ENCODE peak calls at places on chromosomes 13 and 19, in six cellular contexts. One of them, this sample, is unnamed.

GRCh38 chr13:39268398-39268797 is 230.1 kb downstream of the NHLRC3 start:
- DNase-seq in K562: no peak
- DNase-seq in A549: no peak
- DNase-seq in HepG2: no peak
- DNase-seq in GM12878: no peak
- DNase-seq in endothelial cell of umbilical vein: no peak
- DNase-seq in this sample: no peak

GRCh38 chr13:22945321-22946226 is 235.2 kb upstream of the SGCG start:
- DNase-seq in endothelial cell of umbilical vein: no peak
- DNase-seq in K562: no peak
- DNase-seq in GM12878: no peak
- DNase-seq in A549: no peak
- DNase-seq in HepG2: no peak
- DNase-seq in this sample: no peak

GRCh38 chr13:88263808-88264207 is 592.6 kb downstream of the SLITRK5 start:
- DNase-seq in endothelial cell of umbilical vein: no peak
- DNase-seq in HepG2: no peak
- DNase-seq in GM12878: no peak
- DNase-seq in A549: no peak
- DNase-seq in K562: no peak
- DNase-seq in this sample: no peak

GRCh38 chr19:58387338-58388174 is 487 bp downstream of the RPS5 start:
- DNase-seq in K562: no peak
- DNase-seq in endothelial cell of umbilical vein: no peak
- DNase-seq in HepG2: no peak
- DNase-seq in GM12878: no peak
- DNase-seq in A549: no peak
- DNase-seq in this sample: no peak

GRCh38 chr19:46924874-46925547 is 64.2 kb downstream of the ARHGAP35 start:
- DNase-seq in HepG2: no peak
- DNase-seq in A549: peak; percentile 40
- DNase-seq in K562: peak; percentile 55
- DNase-seq in GM12878: no peak
- DNase-seq in endothelial cell of umbilical vein: peak; percentile 74
- DNase-seq in this sample: no peak

GRCh38 chr19:18091217-18091608 is 4.5 kb upstream of the IL12RB1 start:
- DNase-seq in A549: no peak
- DNase-seq in endothelial cell of umbilical vein: no peak
- DNase-seq in K562: peak; percentile 56
- DNase-seq in GM12878: peak; percentile 66
- DNase-seq in HepG2: no peak
- DNase-seq in this sample: peak; percentile 81

GRCh38 chr13:111449041-111449440 is 128.6 kb downstream of the TEX29 start:
- DNase-seq in endothelial cell of umbilical vein: no peak
- DNase-seq in A549: no peak
- DNase-seq in K562: no peak
- DNase-seq in HepG2: no peak
- DNase-seq in GM12878: no peak
- DNase-seq in this sample: no peak

GRCh38 chr19:13010992-13011652 is 15.8 kb downstream of the NFIX start:
- DNase-seq in endothelial cell of umbilical vein: no peak
- DNase-seq in K562: no peak
- DNase-seq in GM12878: no peak
- DNase-seq in HepG2: no peak
- DNase-seq in A549: no peak
- DNase-seq in this sample: no peak

GRCh38 chr13:48222358-48223015 is 10.5 kb upstream of the ITM2B start:
- DNase-seq in GM12878: no peak
- DNase-seq in HepG2: no peak
- DNase-seq in endothelial cell of umbilical vein: no peak
- DNase-seq in K562: no peak
- DNase-seq in A549: no peak
- DNase-seq in this sample: peak; percentile 73

GRCh38 chr19:56751078-56751489 is 79.5 kb upstream of the ZNF835 start:
- DNase-seq in A549: no peak
- DNase-seq in endothelial cell of umbilical vein: no peak
- DNase-seq in HepG2: peak; percentile 56
- DNase-seq in K562: no peak
- DNase-seq in GM12878: no peak
- DNase-seq in this sample: no peak

GRCh38 chr19:54534156-54534555 is 31.5 kb downstream of the LAIR2 start:
- DNase-seq in GM12878: no peak
- DNase-seq in A549: no peak
- DNase-seq in K562: no peak
- DNase-seq in HepG2: no peak
- DNase-seq in endothelial cell of umbilical vein: no peak
- DNase-seq in this sample: no peak

GRCh38 chr13:48233097-48233885 is at the start of gene ITM2B:
- DNase-seq in GM12878: no peak
- DNase-seq in endothelial cell of umbilical vein: peak; percentile 76
- DNase-seq in K562: peak; percentile 87
- DNase-seq in A549: peak; percentile 32
- DNase-seq in HepG2: peak; percentile 56
- DNase-seq in this sample: peak; percentile 86

GRCh38 chr13:79491715-79492114 is 10.8 kb downstream of the NDFIP2 start:
- DNase-seq in HepG2: no peak
- DNase-seq in K562: no peak
- DNase-seq in A549: no peak
- DNase-seq in endothelial cell of umbilical vein: no peak
- DNase-seq in GM12878: no peak
- DNase-seq in this sample: no peak

GRCh38 chr13:39862891-39863290 is 207.4 kb downstream of the COG6 start:
- DNase-seq in GM12878: no peak
- DNase-seq in endothelial cell of umbilical vein: peak; percentile 83
- DNase-seq in A549: no peak
- DNase-seq in HepG2: no peak
- DNase-seq in K562: no peak
- DNase-seq in this sample: no peak

GRCh38 chr19:40237791-40238190 is 11.3 kb upstream of the CCNP start:
- DNase-seq in endothelial cell of umbilical vein: no peak
- DNase-seq in K562: no peak
- DNase-seq in A549: no peak
- DNase-seq in GM12878: no peak
- DNase-seq in HepG2: no peak
- DNase-seq in this sample: no peak

GRCh38 chr13:99150575-99151370 is 49.9 kb upstream of the UBAC2 start:
- DNase-seq in endothelial cell of umbilical vein: no peak
- DNase-seq in HepG2: no peak
- DNase-seq in GM12878: no peak
- DNase-seq in A549: peak; percentile 20
- DNase-seq in K562: no peak
- DNase-seq in this sample: no peak

GRCh38 chr13:112938680-112939079 is 30.3 kb upstream of the MCF2L start:
- DNase-seq in K562: no peak
- DNase-seq in endothelial cell of umbilical vein: no peak
- DNase-seq in HepG2: no peak
- DNase-seq in GM12878: no peak
- DNase-seq in A549: no peak
- DNase-seq in this sample: no peak

GRCh38 chr13:110682746-110683145 is 23.2 kb downstream of the CARS2 start:
- DNase-seq in A549: no peak
- DNase-seq in GM12878: no peak
- DNase-seq in endothelial cell of umbilical vein: no peak
- DNase-seq in HepG2: no peak
- DNase-seq in K562: no peak
- DNase-seq in this sample: no peak

GRCh38 chr13:22789027-22789593 is 391.7 kb upstream of the SGCG start:
- DNase-seq in HepG2: peak; percentile 78
- DNase-seq in A549: no peak
- DNase-seq in GM12878: no peak
- DNase-seq in K562: no peak
- DNase-seq in endothelial cell of umbilical vein: no peak
- DNase-seq in this sample: no peak

GRCh38 chr13:30870049-30870884 is 35.8 kb upstream of the MEDAG start:
- DNase-seq in A549: no peak
- DNase-seq in K562: peak; percentile 79
- DNase-seq in GM12878: no peak
- DNase-seq in endothelial cell of umbilical vein: peak; percentile 99
- DNase-seq in HepG2: no peak
- DNase-seq in this sample: peak; percentile 70

GRCh38 chr13:63605962-63606361 is 2190.3 kb upstream of the PCDH20 start:
- DNase-seq in HepG2: no peak
- DNase-seq in K562: no peak
- DNase-seq in A549: no peak
- DNase-seq in endothelial cell of umbilical vein: no peak
- DNase-seq in GM12878: no peak
- DNase-seq in this sample: no peak

GRCh38 chr13:110014719-110015118 is 228.3 kb upstream of the IRS2 start:
- DNase-seq in GM12878: no peak
- DNase-seq in A549: no peak
- DNase-seq in K562: no peak
- DNase-seq in HepG2: no peak
- DNase-seq in endothelial cell of umbilical vein: no peak
- DNase-seq in this sample: no peak

GRCh38 chr13:41691276-41691675 is 233.9 kb downstream of the RGCC start:
- DNase-seq in GM12878: no peak
- DNase-seq in K562: no peak
- DNase-seq in endothelial cell of umbilical vein: no peak
- DNase-seq in HepG2: no peak
- DNase-seq in A549: no peak
- DNase-seq in this sample: no peak

GRCh38 chr19:10836478-10837325 is 690 bp upstream of the TMED1 start:
- DNase-seq in GM12878: no peak
- DNase-seq in HepG2: no peak
- DNase-seq in K562: peak; percentile 82
- DNase-seq in A549: peak; percentile 76
- DNase-seq in endothelial cell of umbilical vein: no peak
- DNase-seq in this sample: peak; percentile 89

GRCh38 chr19:48308695-48309586 is 16.4 kb upstream of the EMP3 start:
- DNase-seq in K562: no peak
- DNase-seq in HepG2: peak; percentile 71
- DNase-seq in endothelial cell of umbilical vein: peak; percentile 25
- DNase-seq in GM12878: no peak
- DNase-seq in A549: no peak
- DNase-seq in this sample: peak; percentile 83

GRCh38 chr13:47480121-47480520 is 521.0 kb downstream of the SUCLA2 start:
- DNase-seq in K562: no peak
- DNase-seq in endothelial cell of umbilical vein: no peak
- DNase-seq in HepG2: no peak
- DNase-seq in GM12878: no peak
- DNase-seq in A549: no peak
- DNase-seq in this sample: no peak

GRCh38 chr19:11964496-11964857 is 363 bp upstream of the ZNF763 start:
- DNase-seq in K562: no peak
- DNase-seq in HepG2: peak; percentile 17
- DNase-seq in GM12878: no peak
- DNase-seq in endothelial cell of umbilical vein: no peak
- DNase-seq in A549: no peak
- DNase-seq in this sample: no peak
- TF ChIP-seq CTCF in K562: no peak
- TF ChIP-seq CTCF in HepG2: peak; percentile 54
- TF ChIP-seq CTCF in GM12878: peak; percentile 25
- TF ChIP-seq CTCF in endothelial cell of umbilical vein: no peak
- TF ChIP-seq CTCF in A549: no peak
- TF ChIP-seq CTCF in this sample: no peak

DNA sequence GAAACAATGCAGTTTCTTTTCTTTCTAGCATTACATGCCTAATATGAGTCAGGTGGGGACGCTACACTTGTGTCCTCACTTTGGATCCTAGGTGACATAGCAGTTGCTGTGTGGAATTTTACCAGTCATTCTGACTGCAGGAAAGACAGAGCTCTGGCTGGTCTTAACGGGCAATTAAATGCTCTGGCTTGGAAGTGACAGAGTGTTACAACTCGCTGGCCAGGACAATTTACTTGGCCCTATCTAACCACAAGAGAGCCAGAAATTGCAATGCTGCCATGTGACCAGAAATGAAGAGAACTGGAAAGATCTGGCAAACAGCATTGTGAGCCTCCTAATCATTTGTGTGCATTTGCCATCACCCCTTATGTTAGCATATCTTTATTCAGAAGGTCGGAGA is 351.1 kb downstream of the DCT start:
- DNase-seq in endothelial cell of umbilical vein: no peak
- DNase-seq in A549: no peak
- DNase-seq in HepG2: no peak
- DNase-seq in K562: no peak
- DNase-seq in GM12878: no peak
- DNase-seq in this sample: no peak
- TF ChIP-seq MYC in endothelial cell of umbilical vein: no peak
- TF ChIP-seq MYC in A549: no peak
- TF ChIP-seq MYC in HepG2: no peak
- TF ChIP-seq MYC in K562: no peak
- TF ChIP-seq MYC in GM12878: no peak
- TF ChIP-seq MYC in this sample: no peak

GRCh38 chr13:51449018-51449417 is 3.8 kb downstream of the INTS6 start:
- DNase-seq in HepG2: no peak
- DNase-seq in A549: no peak
- DNase-seq in K562: no peak
- DNase-seq in GM12878: no peak
- DNase-seq in endothelial cell of umbilical vein: no peak
- DNase-seq in this sample: no peak

DNA sequence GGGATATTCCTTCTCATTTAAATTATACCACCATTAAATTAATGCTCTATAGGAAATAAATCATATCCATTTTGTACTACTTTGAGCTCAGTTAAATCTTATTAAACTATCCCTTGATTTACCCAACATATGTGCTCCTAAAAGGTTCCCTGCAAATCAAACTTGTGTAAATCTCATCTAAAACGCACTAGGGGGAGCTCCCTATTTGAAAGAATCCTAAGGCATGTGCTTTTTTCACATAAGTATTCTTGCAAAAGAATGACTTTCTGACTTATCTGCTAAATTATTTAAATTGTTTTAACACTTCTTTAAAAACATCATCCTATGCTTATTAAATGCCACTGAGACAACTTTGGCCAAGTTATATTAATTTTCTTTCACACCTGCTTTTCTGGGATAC is 7.9 kb downstream of the INTS6 start:
- DNase-seq in A549: peak; percentile 13
- DNase-seq in endothelial cell of umbilical vein: peak; percentile 11
- DNase-seq in HepG2: no peak
- DNase-seq in GM12878: no peak
- DNase-seq in K562: no peak
- DNase-seq in this sample: peak; percentile 70
- TF ChIP-seq CTCF in A549: peak; percentile 40
- TF ChIP-seq CTCF in endothelial cell of umbilical vein: no peak
- TF ChIP-seq CTCF in HepG2: peak; percentile 38
- TF ChIP-seq CTCF in GM12878: no peak
- TF ChIP-seq CTCF in K562: no peak
- TF ChIP-seq CTCF in this sample: no peak

GRCh38 chr19:35714601-35715354 is 3.0 kb upstream of the KMT2B start:
- DNase-seq in HepG2: peak; percentile 33
- DNase-seq in endothelial cell of umbilical vein: no peak
- DNase-seq in K562: no peak
- DNase-seq in GM12878: no peak
- DNase-seq in A549: peak; percentile 61
- DNase-seq in this sample: peak; percentile 23

GRCh38 chr19:35710784-35711723 is 6.7 kb downstream of the ZBTB32 start:
- DNase-seq in A549: no peak
- DNase-seq in GM12878: peak; percentile 94
- DNase-seq in K562: no peak
- DNase-seq in endothelial cell of umbilical vein: no peak
- DNase-seq in HepG2: no peak
- DNase-seq in this sample: no peak

GRCh38 chr19:35713904-35714440 is 3.8 kb upstream of the KMT2B start:
- DNase-seq in A549: no peak
- DNase-seq in K562: no peak
- DNase-seq in GM12878: no peak
- DNase-seq in endothelial cell of umbilical vein: no peak
- DNase-seq in HepG2: no peak
- DNase-seq in this sample: no peak

GRCh38 chr19:35712529-35712909 is 5.3 kb upstream of the KMT2B start:
- DNase-seq in endothelial cell of umbilical vein: no peak
- DNase-seq in GM12878: no peak
- DNase-seq in A549: no peak
- DNase-seq in K562: no peak
- DNase-seq in HepG2: no peak
- DNase-seq in this sample: no peak

GRCh38 chr19:35712910-35713845 is 4.6 kb upstream of the KMT2B start:
- DNase-seq in A549: no peak
- DNase-seq in HepG2: no peak
- DNase-seq in GM12878: peak; percentile 82
- DNase-seq in K562: peak; percentile 36
- DNase-seq in endothelial cell of umbilical vein: no peak
- DNase-seq in this sample: no peak
- TF ChIP-seq MYC in A549: no peak
- TF ChIP-seq MYC in HepG2: no peak
- TF ChIP-seq MYC in GM12878: no peak
- TF ChIP-seq MYC in K562: no peak
- TF ChIP-seq MYC in endothelial cell of umbilical vein: no peak
- TF ChIP-seq MYC in this sample: no peak

This sample was measured in NB4.